ENCODE peak calls at places on chromosomes 5 and 9, in four cellular contexts. N is T-cell, S is iPS-NIHi11, G is activated T-cell treated with anti-CD3 and anti-CD28 coated beads for 1 hour. P is an unnamed sample.

GRCh38 chr5:166240705-166241104 is 2050.7 kb upstream of the WWC1 start:
- DNase-seq in N (no peak), G (no peak), S (no peak), P (no peak)

GRCh38 chr5:113266913-113267227 is 167.9 kb downstream of the TSSK1B start:
- DNase-seq in N (no peak), S (no peak), G (no peak), P (no peak)

GRCh38 chr5:172833691-172834569 is at the start of gene ERGIC1:
- DNase-seq in G (peak), N (peak), S (peak), P (peak)

GRCh38 chr9:133303266-133304157 is 28.5 kb upstream of the ABO start:
- DNase-seq in G (no peak), N (no peak), S (no peak), P (no peak)

GRCh38 chr5:120684213-120684612 is 220.1 kb downstream of the PRR16 start:
- DNase-seq in N (no peak), G (no peak), S (no peak), P (no peak)

GRCh38 chr5:138724470-138725146 is 28.6 kb upstream of the CTNNA1 start:
- DNase-seq in S (no peak), G (no peak), N (no peak), P (no peak)

GRCh38 chr5:23084815-23085214 is 231.7 kb upstream of the CDH12 start:
- DNase-seq in G (no peak), S (no peak), N (no peak), P (no peak)

GRCh38 chr9:81666123-81666522 is 23.2 kb downstream of the TLE1 start:
- DNase-seq in S (no peak), N (no peak), G (no peak), P (no peak)

GRCh38 chr5:139574641-139575312 is 13.6 kb downstream of the UBE2D2 start:
- DNase-seq in N (no peak), G (no peak), S (peak), P (peak)

GRCh38 chr9:107612136-107612535 is 122.6 kb upstream of the KLF4 start:
- DNase-seq in S (no peak), G (no peak), N (no peak), P (no peak)

GRCh38 chr9:23581936-23582335 is 244.1 kb downstream of the ELAVL2 start:
- DNase-seq in G (no peak), N (no peak), S (no peak), P (no peak)

GRCh38 chr9:99345936-99346335 is 123.9 kb downstream of the SEC61B start:
- DNase-seq in G (no peak), S (no peak), N (no peak), P (no peak)

GRCh38 chr5:147098233-147098790 is 136.5 kb upstream of the STK32A start:
- DNase-seq in S (peak), N (no peak), G (no peak), P (no peak)

GRCh38 chr5:159576902-159577301 is 246.6 kb upstream of the IL12B start:
- DNase-seq in G (no peak), S (no peak), N (no peak), P (no peak)

GRCh38 chr5:116395178-116395577 is 179.4 kb downstream of the SEMA6A start:
- DNase-seq in S (no peak), N (no peak), G (no peak), P (no peak)

GRCh38 chr5:126969548-126969947 is 60.8 kb downstream of the MARCHF3 start:
- DNase-seq in N (no peak), S (no peak), G (no peak), P (no peak)